ENCODE peak calls at places on chromosomes 7 and 10, in nine cellular contexts. P is heart right ventricle, E is BE2C, R is PC-9, N is kidney epithelial cell, Y is body of pancreas, I is HCT116, H is foreskin fibroblast, X is pancreas. A is an unnamed sample.

GRCh38 chr10:19730071-19730470 is 86.2 kb upstream of the PLXDC2 start:
- DNase-seq in X (no peak), N (no peak), E (no peak), H (peak), I (no peak), Y (no peak), R (no peak), P (no peak), A (no peak)

GRCh38 chr7:26379711-26380110 is 88.0 kb downstream of the SNX10 start:
- DNase-seq in I (no peak), P (no peak), R (no peak), N (no peak), X (no peak), Y (no peak), H (no peak), E (no peak), A (no peak)

GRCh38 chr10:125231116-125231812 is 70.9 kb upstream of the CTBP2 start:
- DNase-seq in E (no peak), H (peak), I (peak), R (peak), X (no peak), P (no peak), Y (no peak), N (peak), A (no peak)

GRCh38 chr10:109721401-109722028 is 201.8 kb downstream of the XPNPEP1 start:
- DNase-seq in X (no peak), I (no peak), P (no peak), Y (no peak), R (no peak), E (no peak), H (no peak), N (no peak), A (no peak)

GRCh38 chr10:49600781-49601400 is 9.2 kb upstream of the SLC18A3 start:
- DNase-seq in R (no peak), H (no peak), Y (no peak), N (no peak), E (no peak), X (no peak), I (no peak), P (no peak), A (no peak)

GRCh38 chr10:90175161-90175681 is 473.8 kb downstream of the KIF20B start:
- DNase-seq in I (no peak), R (no peak), P (no peak), X (no peak), E (no peak), N (no peak), H (peak), Y (no peak), A (no peak)

GRCh38 chr7:73809454-73810090 is 21.2 kb upstream of the CLDN4 start:
- DNase-seq in I (peak), R (peak), N (no peak), H (no peak), X (no peak), P (no peak), Y (no peak), E (peak), A (no peak)

GRCh38 chr7:158811461-158811860 is 17.8 kb downstream of the ESYT2 start:
- DNase-seq in R (peak), N (peak), X (peak), E (no peak), Y (peak), H (peak), P (no peak), I (no peak), A (no peak)

GRCh38 chr7:136183981-136184380 is 206.8 kb upstream of the MTPN start:
- DNase-seq in E (peak), P (no peak), H (no peak), I (no peak), X (no peak), N (no peak), Y (no peak), R (no peak), A (no peak)

GRCh38 chr7:28062197-28062988 is 118.2 kb downstream of the JAZF1 start:
- DNase-seq in E (peak), R (peak), I (peak), P (peak), N (no peak), H (peak), X (peak), Y (peak), A (no peak)

GRCh38 chr10:110502851-110503301 is 5.2 kb downstream of the DUSP5 start:
- DNase-seq in Y (peak), E (no peak), H (no peak), I (no peak), R (no peak), X (no peak), N (no peak), P (peak), A (peak)

GRCh38 chr10:22599048-22599561 is 115.3 kb downstream of the PIP4K2A start:
- DNase-seq in E (no peak), Y (no peak), I (no peak), X (no peak), H (peak), P (no peak), N (no peak), R (peak), A (no peak)

GRCh38 chr10:6269953-6270867 is 67.5 kb downstream of the PFKFB3 start:
- DNase-seq in R (no peak), P (no peak), H (no peak), E (no peak), I (no peak), N (peak), X (no peak), Y (no peak), A (no peak)

GRCh38 chr7:27185013-27185707 is at the start of gene HOXA11:
- DNase-seq in P (no peak), E (no peak), N (peak), R (no peak), Y (peak), I (no peak), H (peak), X (no peak), A (no peak)

GRCh38 chr10:70693619-70694286 is 21.4 kb downstream of the ADAMTS14 start:
- DNase-seq in R (no peak), E (peak), X (no peak), N (no peak), H (peak), P (peak), Y (peak), I (no peak), A (no peak)

GRCh38 chr7:114422478-114423217 is 8.0 kb downstream of the FOXP2 start:
- DNase-seq in E (no peak), Y (no peak), X (no peak), P (no peak), N (no peak), H (no peak), I (peak), R (no peak), A (no peak)

GRCh38 chr10:76397210-76397881 is 965.9 kb downstream of the LRMDA start:
- DNase-seq in X (no peak), R (no peak), N (no peak), E (no peak), H (peak), I (no peak), Y (no peak), P (peak), A (no peak)
- H3K4me3 ChIP-seq in X (no peak), R (no peak), N (no peak), E (no peak), H (no peak), I (no peak), Y (no peak), P (no peak), A (no peak)

DNA sequence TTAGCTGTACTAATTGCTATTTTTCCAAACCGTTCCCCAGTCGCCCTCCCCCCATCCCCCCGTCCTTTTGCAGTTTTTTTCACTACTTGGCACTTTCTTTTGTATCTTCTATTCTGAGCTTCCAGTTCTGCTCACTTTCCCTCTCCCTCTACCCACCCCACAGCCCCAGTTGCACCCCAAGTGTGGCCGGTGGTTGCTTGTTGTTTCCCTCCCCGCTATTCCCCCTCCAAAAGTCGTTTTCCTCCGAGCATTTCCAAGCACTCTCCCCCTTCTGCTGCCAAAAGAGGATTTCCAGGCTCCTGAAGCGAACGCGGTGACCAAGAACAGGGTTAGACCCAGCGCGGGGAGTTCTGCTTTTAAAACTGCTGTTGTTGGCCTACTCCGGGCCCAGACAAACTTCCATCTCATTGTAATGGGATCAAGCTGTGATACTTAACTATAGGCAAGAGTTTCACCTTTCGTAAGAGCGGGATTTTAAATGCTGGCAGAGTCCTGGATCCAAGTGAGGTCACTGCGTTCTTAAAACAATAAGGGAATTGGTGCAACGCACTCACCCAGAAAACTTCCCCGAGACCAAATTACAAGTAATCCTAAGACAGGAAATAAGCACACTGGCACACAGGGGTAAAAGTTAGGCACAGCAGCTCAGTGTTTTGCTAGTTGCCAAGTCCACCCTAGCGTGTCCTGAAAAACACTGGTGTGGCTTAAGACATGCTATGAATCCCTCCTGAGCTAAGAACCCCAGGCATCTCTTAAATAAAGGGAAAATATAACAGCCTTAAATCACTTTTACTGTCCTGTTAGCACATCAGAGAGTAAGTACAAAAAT is 1.5 kb upstream of the RGS10 start:
- DNase-seq in P (no peak), R (no peak), N (peak), H (peak), Y (no peak), E (no peak), X (no peak), I (no peak), A (no peak)
- TF ChIP-seq CTCF in P (no peak), R (no peak), N (no peak), H (no peak), Y (no peak), E (no peak), X (no peak), I (no peak), A (no peak)

GRCh38 chr10:75102830-75103673 is 8.4 kb upstream of the SAMD8 start:
- DNase-seq in I (no peak), N (no peak), P (no peak), Y (no peak), R (no peak), E (no peak), X (no peak), H (no peak), A (no peak)

GRCh38 chr10:75098902-75099673 is 12.4 kb upstream of the SAMD8 start:
- DNase-seq in N (no peak), H (no peak), Y (no peak), R (no peak), E (no peak), X (no peak), I (no peak), P (no peak), A (no peak)

GRCh38 chr10:75101416-75102251 is 9.8 kb upstream of the SAMD8 start:
- DNase-seq in H (no peak), Y (no peak), N (no peak), R (no peak), P (peak), X (no peak), E (no peak), I (no peak), A (no peak)

GRCh38 chr10:75099952-75100763 is 11.3 kb upstream of the SAMD8 start:
- DNase-seq in Y (peak), E (peak), H (peak), R (peak), P (peak), N (no peak), X (peak), I (peak), A (no peak)

DNA sequence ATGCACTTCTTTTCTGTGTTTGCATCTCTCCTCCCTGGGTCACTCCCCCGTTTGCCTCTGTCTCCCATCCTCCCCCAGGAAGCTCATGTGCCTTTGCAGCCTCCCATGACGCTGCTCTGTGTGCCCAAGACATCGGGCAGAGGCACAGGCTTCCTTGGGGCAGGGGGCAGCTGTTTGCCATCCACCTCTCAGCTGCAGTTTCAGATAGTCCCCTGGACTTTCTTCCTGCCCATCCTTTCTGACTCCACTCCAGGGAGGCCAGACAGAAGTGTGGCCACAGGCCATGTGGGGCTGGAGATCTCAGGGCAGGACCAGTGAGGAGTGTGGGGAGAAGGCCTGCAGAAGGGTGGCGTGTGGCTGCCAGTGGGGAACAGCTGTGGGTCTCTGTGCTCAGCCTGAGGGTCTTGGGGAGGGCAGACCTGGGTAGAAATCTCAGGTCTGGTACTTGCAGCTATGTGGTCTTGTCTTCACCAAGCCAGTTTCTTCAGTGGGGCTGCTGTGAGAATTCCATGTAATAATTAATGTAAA is 10.6 kb upstream of the SAMD8 start:
- DNase-seq in I (no peak), N (no peak), R (no peak), P (no peak), H (no peak), Y (no peak), E (no peak), X (no peak), A (no peak)
- H3K4me3 ChIP-seq in I (no peak), N (no peak), R (no peak), P (no peak), H (no peak), Y (no peak), E (no peak), X (no peak), A (no peak)

GRCh38 chr10:93547522-93547921 is 18.9 kb upstream of the FFAR4 start:
- DNase-seq in Y (no peak), H (no peak), N (no peak), E (no peak), R (no peak), I (no peak), P (no peak), X (no peak), A (no peak)

GRCh38 chr10:93541402-93542357 is 24.8 kb upstream of the FFAR4 start:
- DNase-seq in I (peak), E (peak), N (no peak), H (peak), X (peak), R (peak), P (peak), Y (peak), A (no peak)

DNA sequence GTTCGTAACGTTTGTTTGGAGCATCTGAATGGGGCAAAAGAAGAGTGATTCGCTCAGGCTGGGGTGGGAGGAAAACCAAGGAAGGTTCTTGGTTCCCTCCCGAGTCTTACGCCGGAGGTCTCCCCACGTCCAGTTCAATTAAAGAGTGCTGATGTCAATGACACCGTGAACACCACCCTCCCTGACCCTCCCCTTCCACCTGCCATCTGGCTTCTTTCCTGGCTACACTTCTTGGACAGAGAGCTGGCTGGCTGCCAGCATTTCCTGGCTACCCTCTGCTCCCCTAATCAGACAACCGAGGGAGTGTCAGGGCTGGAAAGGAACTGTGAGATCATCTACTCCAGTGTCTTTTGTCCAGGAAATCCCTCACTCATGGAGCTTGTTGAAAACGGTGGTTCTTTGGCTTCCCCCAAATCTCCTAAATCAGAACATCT is 24.1 kb upstream of the FFAR4 start:
- DNase-seq in H (peak), E (peak), I (no peak), X (peak), R (no peak), N (no peak), Y (peak), P (peak), A (no peak)
- TF ChIP-seq CTCF in H (no peak), E (no peak), I (no peak), X (no peak), R (no peak), N (no peak), Y (no peak), P (no peak), A (no peak)

DNA sequence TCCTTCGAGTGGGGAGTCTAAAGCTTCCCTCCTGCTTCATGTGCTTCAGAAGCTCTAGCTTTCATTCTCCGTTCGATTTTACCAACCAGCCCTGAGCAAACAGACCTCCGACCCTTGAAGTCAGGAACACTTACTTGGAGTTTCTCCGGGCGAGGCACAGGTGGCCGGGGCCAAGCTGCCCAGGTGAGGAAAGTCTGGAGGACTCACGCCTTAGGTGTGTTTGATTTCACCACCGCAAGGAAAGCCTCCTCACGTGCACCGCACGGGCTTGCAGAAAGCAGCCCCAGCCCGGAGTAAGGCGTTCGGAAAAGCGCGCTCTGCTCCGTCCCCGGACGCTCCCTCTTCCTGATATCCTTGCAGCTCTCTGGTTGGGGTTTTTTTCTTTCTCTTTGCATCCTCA is 30.1 kb upstream of the CNPY1 start:
- DNase-seq in E (no peak), N (no peak), H (no peak), Y (no peak), I (no peak), R (peak), X (no peak), P (no peak), A (no peak)
- H3K4me3 ChIP-seq in E (no peak), N (no peak), H (no peak), Y (no peak), I (no peak), R (peak), X (no peak), P (no peak), A (no peak)

DNA sequence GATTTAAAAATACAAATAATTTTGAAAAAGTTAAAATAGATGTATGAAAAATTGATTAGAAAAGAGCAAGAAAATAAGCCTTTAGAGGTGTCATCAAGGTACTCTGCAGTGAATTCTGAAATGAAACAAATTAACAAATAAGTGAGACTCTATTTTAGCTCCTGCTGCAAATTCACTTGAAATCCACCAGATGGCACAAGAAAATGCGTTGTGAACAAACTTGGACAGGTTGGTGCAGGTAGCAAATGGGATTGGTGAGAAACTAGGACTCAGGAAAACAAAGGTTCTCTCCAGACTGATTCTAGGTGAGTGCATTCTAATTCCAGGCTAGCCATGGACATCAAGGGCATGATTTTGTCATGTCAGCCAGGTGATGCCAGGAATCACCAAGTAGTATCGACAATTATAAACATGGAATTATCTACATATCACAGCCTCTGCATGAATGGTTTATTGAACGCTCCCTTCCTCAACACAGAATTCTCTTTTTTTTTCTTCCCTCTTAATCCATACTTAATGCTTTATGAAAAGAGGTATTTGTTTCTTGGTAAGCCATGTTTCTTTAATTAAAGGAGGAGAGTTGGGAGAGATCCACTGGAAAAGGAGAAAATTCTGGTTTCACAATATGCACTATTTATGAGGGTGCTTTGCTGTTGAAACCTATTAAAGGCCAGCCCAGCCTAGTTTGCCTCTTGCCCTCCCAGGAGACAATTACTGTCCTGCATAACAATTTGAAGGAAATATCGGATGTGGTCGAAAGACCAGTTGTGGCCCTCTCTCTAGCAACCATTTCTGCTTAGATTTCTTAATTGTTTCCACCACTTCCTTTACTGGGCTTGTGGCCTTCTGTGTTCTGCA is 118.1 kb downstream of the ZNF365 start:
- DNase-seq in P (no peak), Y (no peak), E (no peak), N (no peak), X (no peak), R (no peak), H (no peak), I (peak), A (peak)
- TF ChIP-seq CTCF in P (peak), Y (peak), E (peak), N (peak), X (no peak), R (peak), H (peak), I (peak), A (peak)

A was measured in LNCaP clone FGC.